ENCODE peak calls at places on chromosome 14, in eight cellular contexts. B, O, H, X, T, A, E and Y are unnamed samples.
A peak's percentile ranks its signal among the peaks of the same experiment; 100 is the strongest.

GRCh38 chr14:51666831-51667230 is 15.1 kb downstream of the FRMD6 start:
- DNase-seq in B (no peak), O (no peak), H (no peak), X (no peak), T (no peak), A (no peak), E (no peak), Y (no peak)

GRCh38 chr14:103014466-103015319 is 42.7 kb downstream of the CDC42BPB start:
- DNase-seq in B (no peak), O (peak; percentile 81), H (no peak), X (no peak), T (no peak), A (peak; percentile 35), E (no peak), Y (no peak)

GRCh38 chr14:64726585-64726890 is 22.3 kb downstream of the PLEKHG3 start:
- DNase-seq in B (no peak), O (peak; percentile 77), H (no peak), X (no peak), T (no peak), A (peak; percentile 74), E (peak; percentile 52), Y (no peak)

GRCh38 chr14:61537567-61538463 is 157.5 kb upstream of the HIF1A start:
- DNase-seq in B (peak; percentile 67), O (peak; percentile 90), H (no peak), X (no peak), T (no peak), A (peak; percentile 68), E (peak; percentile 73), Y (no peak)

GRCh38 chr14:75277000-75277795 is 1.4 kb upstream of the FOS start:
- DNase-seq in B (no peak), O (peak; percentile 88), H (peak; percentile 96), X (peak; percentile 76), T (peak; percentile 97), A (peak; percentile 38), E (peak; percentile 87), Y (no peak)

GRCh38 chr14:73238262-73238852 is 1.1 kb downstream of the PAPLN start:
- DNase-seq in B (no peak), O (peak; percentile 88), H (no peak), X (peak; percentile 8), T (no peak), A (no peak), E (peak; percentile 70), Y (peak; percentile 44)

GRCh38 chr14:54975856-54976255 is 51.0 kb downstream of the WDHD1 start:
- DNase-seq in B (no peak), O (peak; percentile 9), H (no peak), X (no peak), T (no peak), A (no peak), E (no peak), Y (no peak)

GRCh38 chr14:98752660-98753059 is 519.3 kb downstream of the BCL11B start:
- DNase-seq in B (no peak), O (no peak), H (no peak), X (no peak), T (no peak), A (no peak), E (no peak), Y (no peak)

GRCh38 chr14:102776761-102777710 is at the start of gene TRAF3:
- DNase-seq in B (no peak), O (peak; percentile 66), H (peak; percentile 69), X (peak; percentile 51), T (no peak), A (no peak), E (peak; percentile 41), Y (no peak)

GRCh38 chr14:19993438-19993837 is 8.5 kb upstream of the OR4Q2 start:
- DNase-seq in B (no peak), O (no peak), H (no peak), X (no peak), T (no peak), A (no peak), E (no peak), Y (no peak)

GRCh38 chr14:77043177-77043983 is 14.9 kb upstream of the IRF2BPL start:
- DNase-seq in B (peak; percentile 90), O (peak; percentile 94), H (peak; percentile 64), X (no peak), T (no peak), A (no peak), E (no peak), Y (no peak)